ENCODE peak calls at places on chromosomes 16 and 17, in nine cellular contexts. W, C, J, K, B, M, V, I and S are unnamed samples.
A peak's percentile ranks its signal among the peaks of the same experiment; 100 is the strongest.

GRCh38 chr16:4494746-4495490 is 18.7 kb downstream of the HMOX2 start:
- DNase-seq in W (no peak), C (no peak), J (peak; percentile 77), K (peak; percentile 72), B (no peak), M (no peak), V (peak; percentile 86), I (peak; percentile 85), S (no peak)

GRCh38 chr17:50565559-50566350 is 5.2 kb downstream of the CACNA1G start:
- DNase-seq in W (peak; percentile 31), C (no peak), J (no peak), K (no peak), B (peak; percentile 82), M (no peak), V (peak; percentile 4), I (peak; percentile 48), S (no peak)

GRCh38 chr17:37368577-37368976 is 7.2 kb upstream of the C17orf78 start:
- DNase-seq in W (no peak), C (no peak), J (peak; percentile 58), K (peak; percentile 58), B (no peak), M (no peak), V (peak; percentile 38), I (peak; percentile 59), S (no peak)

GRCh38 chr17:74452027-74452840 is 14.2 kb upstream of the CD300A start:
- DNase-seq in W (no peak), C (no peak), J (no peak), K (no peak), B (no peak), M (no peak), V (no peak), I (no peak), S (no peak)

GRCh38 chr16:56300901-56301351 is 109.6 kb downstream of the GNAO1 start:
- DNase-seq in W (no peak), C (no peak), J (peak; percentile 27), K (peak; percentile 6), B (peak; percentile 37), M (no peak), V (peak; percentile 17), I (peak; percentile 28), S (no peak)

GRCh38 chr17:8868529-8868951 is 1.1 kb upstream of the PIK3R6 start:
- DNase-seq in W (no peak), C (peak; percentile 56), J (no peak), K (no peak), B (no peak), M (no peak), V (no peak), I (no peak), S (peak; percentile 32)

GRCh38 chr16:65071371-65072311 is 50.2 kb downstream of the CDH11 start:
- DNase-seq in W (no peak), C (no peak), J (peak; percentile 58), K (peak; percentile 73), B (no peak), M (no peak), V (peak; percentile 64), I (peak; percentile 74), S (no peak)

GRCh38 chr17:62194401-62194800 is 129.3 kb upstream of the MED13 start:
- DNase-seq in W (no peak), C (no peak), J (no peak), K (no peak), B (no peak), M (no peak), V (no peak), I (no peak), S (no peak)

GRCh38 chr17:9557356-9557755 is 18.3 kb downstream of the STX8 start:
- DNase-seq in W (no peak), C (no peak), J (no peak), K (no peak), B (no peak), M (no peak), V (peak; percentile 13), I (no peak), S (no peak)

GRCh38 chr16:22946433-22946832 is 132.5 kb downstream of the HS3ST2 start:
- DNase-seq in W (no peak), C (no peak), J (no peak), K (no peak), B (no peak), M (no peak), V (no peak), I (no peak), S (no peak)

GRCh38 chr16:3283525-3284447 is 495 bp downstream of the ZNF263 start:
- DNase-seq in W (no peak), C (no peak), J (no peak), K (no peak), B (no peak), M (no peak), V (no peak), I (peak; percentile 9), S (no peak)

GRCh38 chr16:83958842-83959565 is 6.0 kb downstream of the OSGIN1 start:
- DNase-seq in W (no peak), C (no peak), J (no peak), K (no peak), B (no peak), M (no peak), V (no peak), I (no peak), S (no peak)

GRCh38 chr17:32305049-32305448 is 36.9 kb downstream of the C17orf75 start:
- DNase-seq in W (no peak), C (no peak), J (no peak), K (no peak), B (no peak), M (no peak), V (no peak), I (no peak), S (no peak)

GRCh38 chr16:47392114-47392513 is 68.7 kb downstream of the ITFG1 start:
- DNase-seq in W (no peak), C (peak; percentile 31), J (no peak), K (no peak), B (no peak), M (no peak), V (no peak), I (no peak), S (peak; percentile 28)

GRCh38 chr17:79650861-79651260 is 40.0 kb upstream of the RBFOX3 start:
- DNase-seq in W (no peak), C (no peak), J (no peak), K (no peak), B (no peak), M (no peak), V (no peak), I (no peak), S (no peak)

GRCh38 chr17:82583720-82584234 is 64.2 kb downstream of the FOXK2 start:
- DNase-seq in W (no peak), C (no peak), J (no peak), K (no peak), B (no peak), M (no peak), V (no peak), I (no peak), S (peak; percentile 64)

GRCh38 chr17:35729405-35729833 is 2.0 kb upstream of the RASL10B start:
- DNase-seq in W (no peak), C (no peak), J (no peak), K (no peak), B (peak; percentile 79), M (no peak), V (no peak), I (no peak), S (no peak)

GRCh38 chr16:17508303-17508702 is 37.5 kb upstream of the XYLT1 start:
- DNase-seq in W (no peak), C (no peak), J (no peak), K (no peak), B (no peak), M (no peak), V (no peak), I (no peak), S (no peak)

DNA sequence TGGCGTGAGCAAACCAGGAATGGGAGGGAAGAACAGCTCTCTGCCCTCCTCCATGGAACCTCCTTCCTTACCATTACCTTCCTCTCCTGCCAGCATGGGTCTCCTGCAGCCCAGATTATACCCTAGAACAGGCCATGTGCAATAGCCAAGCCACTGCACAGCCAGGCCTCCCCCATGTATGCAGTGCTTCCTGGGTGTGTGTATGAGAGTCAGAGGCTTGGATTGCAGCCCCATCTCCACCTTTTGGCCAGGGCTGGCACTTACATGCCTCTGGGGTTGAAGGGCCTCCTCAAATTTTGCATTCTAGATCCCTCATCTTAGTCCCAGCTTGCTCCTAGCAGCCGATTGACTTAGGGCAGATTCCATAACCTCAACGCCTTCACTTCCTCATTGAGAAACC is 133.7 kb downstream of the GSG1L start:
- DNase-seq in W (no peak), C (no peak), J (no peak), K (no peak), B (no peak), M (no peak), V (no peak), I (no peak), S (no peak)
- TF ChIP-seq CTCF in W (no peak), C (no peak), J (no peak), K (no peak), B (no peak), M (no peak), V (no peak), I (no peak), S (no peak)

GRCh38 chr17:43790311-43790940 is 10.2 kb downstream of the CFAP97D1 start:
- DNase-seq in W (no peak), C (no peak), J (no peak), K (no peak), B (no peak), M (no peak), V (no peak), I (no peak), S (no peak)
- TF ChIP-seq CTCF in W (no peak), C (no peak), J (peak; percentile 6), K (peak; percentile 14), B (peak; percentile 13), M (no peak), V (peak; percentile 26), I (peak; percentile 13), S (no peak)

DNA sequence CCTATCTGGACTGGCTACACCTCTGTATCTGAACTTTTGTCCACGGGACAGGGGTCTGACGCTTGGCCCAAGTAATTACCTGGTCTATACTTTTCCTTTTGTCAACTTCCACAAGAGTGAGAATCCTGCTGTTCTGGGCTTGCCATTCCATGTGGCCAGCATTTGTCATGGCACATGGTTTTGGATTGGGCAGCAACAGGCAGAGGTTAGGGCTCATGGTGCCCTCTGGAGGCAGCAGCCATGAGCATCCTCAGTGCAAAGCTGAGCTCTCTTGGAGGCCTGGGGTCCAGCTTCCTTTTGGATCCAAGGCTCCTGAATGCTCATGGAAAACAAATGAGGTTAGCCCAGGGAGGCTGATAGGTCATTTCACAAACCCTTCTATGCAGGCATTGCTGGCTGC is 7.5 kb upstream of the EDC4 start:
- DNase-seq in W (no peak), C (no peak), J (peak; percentile 47), K (peak; percentile 43), B (peak; percentile 61), M (peak; percentile 34), V (peak; percentile 26), I (peak; percentile 55), S (peak; percentile 30)
- TF ChIP-seq CTCF in W (peak; percentile 35), C (peak; percentile 42), J (peak; percentile 45), K (peak; percentile 29), B (peak; percentile 50), M (no peak), V (peak; percentile 50), I (peak; percentile 55), S (peak; percentile 33)

DNA sequence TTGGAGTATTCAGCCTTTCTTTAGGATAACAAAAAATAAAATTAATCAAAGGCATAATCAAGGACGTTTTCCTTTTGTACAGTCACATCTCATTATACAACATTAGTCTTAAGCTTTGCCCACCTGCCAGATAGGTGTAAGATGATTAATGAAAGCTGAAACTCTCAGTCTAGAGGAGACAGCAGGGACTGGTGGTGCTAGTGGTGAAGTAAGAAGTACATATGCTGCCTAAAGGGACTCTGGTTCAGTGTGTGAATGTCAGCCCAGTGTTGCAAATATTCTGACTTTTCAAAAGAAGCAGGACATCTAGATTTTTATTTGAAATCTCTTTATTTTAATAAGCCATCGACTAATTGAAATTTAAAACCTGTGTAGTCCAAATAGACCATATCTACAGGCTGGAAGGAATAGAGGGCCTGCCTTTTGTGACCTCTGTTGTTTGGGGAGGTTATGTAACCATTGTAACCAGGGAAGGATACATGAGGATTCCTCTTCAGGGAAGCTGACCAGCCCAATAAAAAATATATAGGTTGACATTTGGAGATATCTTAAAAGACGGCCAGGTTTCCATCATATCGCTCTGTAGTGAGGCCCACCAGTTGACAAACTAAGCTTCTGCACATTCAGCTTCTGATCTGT is 54.1 kb downstream of the FTO start:
- DNase-seq in W (no peak), C (no peak), J (no peak), K (no peak), B (no peak), M (no peak), V (no peak), I (no peak), S (no peak)
- TF ChIP-seq CTCF in W (no peak), C (no peak), J (no peak), K (no peak), B (no peak), M (no peak), V (no peak), I (no peak), S (no peak)